ENCODE peak calls at places on chromosomes 3 and 15, in nine cellular contexts. V, Z, B, E, D, H, K, Y and C are unnamed samples.

GRCh38 chr3:22399566-22399965 is 648.6 kb upstream of the ZNF385D start:
- DNase-seq in H (no peak), E (no peak), V (no peak), D (no peak), K (no peak), Y (no peak), B (no peak), Z (no peak), C (no peak)

GRCh38 chr15:38069001-38069400 is 134.6 kb downstream of the TMCO5A start:
- DNase-seq in V (peak; percentile 85), D (no peak), H (no peak), Y (no peak), Z (no peak), B (no peak), E (no peak), K (no peak), C (no peak)

GRCh38 chr15:52303093-52303772 is 7.6 kb upstream of the MYO5C start:
- DNase-seq in H (no peak), E (no peak), Y (no peak), D (no peak), V (no peak), B (no peak), K (no peak), Z (no peak), C (no peak)

GRCh38 chr3:195209836-195210551 is 61.0 kb downstream of the XXYLT1 start:
- DNase-seq in V (peak; percentile 60), Z (peak; percentile 88), H (no peak), K (peak; percentile 61), D (no peak), E (no peak), Y (no peak), B (no peak), C (peak; percentile 21)

GRCh38 chr15:58520464-58520863 is 88.7 kb downstream of the LIPC start:
- DNase-seq in E (no peak), K (no peak), Y (no peak), D (no peak), B (no peak), V (no peak), Z (no peak), H (no peak), C (no peak)

GRCh38 chr3:184777566-184778356 is 34.2 kb upstream of the VPS8 start:
- DNase-seq in K (peak; percentile 83), D (peak; percentile 82), Y (peak; percentile 77), H (peak; percentile 81), B (peak; percentile 92), V (peak; percentile 97), Z (peak; percentile 89), E (peak; percentile 90), C (no peak)

GRCh38 chr15:52622791-52623190 is 54.0 kb upstream of the ARPP19 start:
- DNase-seq in Y (no peak), Z (no peak), D (no peak), V (no peak), B (no peak), E (no peak), K (no peak), H (no peak), C (no peak)

GRCh38 chr3:52915245-52915772 is 18.0 kb upstream of the STIMATE start:
- DNase-seq in K (no peak), Z (no peak), H (no peak), D (no peak), V (no peak), Y (no peak), E (no peak), B (no peak), C (no peak)

GRCh38 chr15:33322091-33322490 is 11.3 kb downstream of the RYR3 start:
- DNase-seq in Z (no peak), Y (no peak), E (no peak), K (no peak), B (no peak), V (no peak), H (no peak), D (no peak), C (no peak)

GRCh38 chr3:193590088-193590856 is 2.7 kb upstream of the OPA1 start:
- DNase-seq in B (no peak), E (no peak), K (no peak), Y (no peak), D (no peak), H (peak; percentile 78), V (peak; percentile 65), Z (no peak), C (no peak)

GRCh38 chr3:167864559-167864887 is 129.0 kb downstream of the SERPINI1 start:
- DNase-seq in K (no peak), B (no peak), E (no peak), D (no peak), Y (no peak), H (no peak), Z (no peak), V (no peak), C (no peak)

GRCh38 chr3:72782521-72782920 is 65.7 kb downstream of the SHQ1 start:
- DNase-seq in V (no peak), Y (no peak), Z (no peak), B (no peak), D (no peak), H (no peak), K (no peak), E (no peak), C (no peak)

GRCh38 chr3:76724075-76724474 is 315.8 kb upstream of the ROBO2 start:
- DNase-seq in H (no peak), D (no peak), Y (no peak), V (no peak), B (no peak), Z (no peak), E (no peak), K (no peak), C (no peak)

GRCh38 chr3:46910166-46910760 is 32.7 kb downstream of the PTH1R start:
- DNase-seq in Y (no peak), V (no peak), K (no peak), D (no peak), Z (peak; percentile 53), B (no peak), H (peak; percentile 38), E (no peak), C (peak; percentile 21)

GRCh38 chr15:44656913-44657312 is 6.5 kb downstream of the SPG11 start:
- DNase-seq in Z (no peak), Y (no peak), D (no peak), E (no peak), V (no peak), K (no peak), B (no peak), H (no peak), C (no peak)

GRCh38 chr15:48862705-48863104 is 15.2 kb upstream of the EID1 start:
- DNase-seq in H (no peak), E (no peak), Z (no peak), Y (no peak), B (no peak), V (no peak), D (no peak), K (no peak), C (no peak)

DNA sequence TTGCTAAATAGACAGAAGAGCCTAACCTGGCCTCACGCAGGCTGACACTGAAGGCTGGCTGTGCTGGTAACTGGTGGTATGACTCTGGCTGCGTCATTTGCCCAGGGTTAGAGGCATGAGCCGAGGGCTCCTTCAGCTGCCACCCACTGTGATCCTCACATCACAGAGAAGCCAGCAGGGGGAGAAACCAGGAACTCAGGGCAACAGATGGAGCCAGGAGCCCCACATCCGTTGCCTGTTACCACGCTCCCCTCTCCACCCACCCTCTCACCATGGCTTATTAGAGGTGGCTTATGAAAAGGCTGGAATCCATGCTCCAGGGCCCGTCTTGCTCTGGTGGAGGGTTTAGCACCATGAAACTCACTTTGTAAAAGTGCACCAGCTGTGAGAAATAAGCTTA is 60.7 kb downstream of the ASB7 start:
- DNase-seq in Y (no peak), E (no peak), B (no peak), K (no peak), H (no peak), D (no peak), Z (no peak), V (no peak), C (no peak)
- TF ChIP-seq CTCF in Y (no peak), E (no peak), B (no peak), K (peak; percentile 11), H (peak; percentile 26), D (no peak), Z (no peak), V (peak; percentile 19), C (no peak)

DNA sequence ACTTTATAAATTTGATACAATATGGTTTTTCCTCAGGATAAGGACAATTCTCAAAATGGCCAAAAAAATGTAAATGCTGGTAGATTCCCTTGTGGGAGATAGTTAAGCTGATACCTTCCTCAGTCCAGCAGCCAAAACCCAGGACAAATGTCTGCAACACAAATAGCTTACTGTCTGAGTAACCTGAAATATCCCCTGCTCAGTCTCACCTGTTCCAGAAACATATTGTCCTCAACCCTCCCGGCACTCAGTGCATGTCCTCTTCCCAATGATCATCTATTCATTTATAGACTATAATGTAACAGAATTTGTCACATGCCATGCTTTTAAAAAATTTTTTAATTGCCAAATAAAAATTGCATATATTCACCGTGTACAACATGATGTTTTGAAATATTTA is 12.2 kb downstream of the RBSN start:
- DNase-seq in E (no peak), B (no peak), V (no peak), D (no peak), H (no peak), K (no peak), Y (no peak), Z (no peak), C (no peak)
- H3K36me3 ChIP-seq in E (peaks cover 82% of the 10 kb centered on the region), B (no peaks in the 10 kb centered on the region), V (peaks cover 39% of the 10 kb centered on the region), D (peaks cover 52% of the 10 kb centered on the region), H (peaks cover 76% of the 10 kb centered on the region), K (peaks cover 94% of the 10 kb centered on the region), Y (peaks cover 55% of the 10 kb centered on the region), Z (peaks cover 99% of the 10 kb centered on the region), C (peaks cover 11% of the 10 kb centered on the region)

DNA sequence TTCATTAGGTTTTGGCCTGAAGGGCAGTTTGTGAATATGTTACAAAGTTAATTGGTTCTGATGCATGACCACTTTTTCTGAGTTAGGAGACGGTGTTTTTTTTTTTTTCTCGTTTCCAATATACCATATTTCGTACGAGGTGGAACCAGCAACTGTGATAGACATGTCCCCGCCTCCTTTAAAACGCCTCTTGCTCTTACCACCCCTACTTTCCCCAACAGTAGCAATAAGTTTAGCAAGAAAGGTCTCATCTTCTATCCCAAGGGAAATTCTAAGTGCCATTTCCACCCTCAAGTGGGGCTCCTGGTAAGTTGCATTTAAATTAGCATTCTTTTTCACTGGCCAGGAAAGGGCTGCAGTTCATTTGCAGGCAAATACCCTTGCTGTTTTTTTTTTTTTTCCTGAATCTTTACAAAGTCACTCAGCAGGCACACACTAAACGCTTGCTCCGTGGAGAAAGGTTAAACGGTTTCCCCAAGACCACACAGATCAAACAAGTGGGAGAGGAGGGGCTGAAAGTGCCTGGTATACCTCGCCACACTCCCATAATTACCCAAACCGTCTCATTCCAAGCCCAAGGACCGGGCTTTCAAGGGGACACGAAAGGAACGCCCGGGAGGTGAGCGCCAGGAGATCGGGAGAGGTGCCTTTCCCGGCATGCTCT is 39.5 kb upstream of the MGA start:
- DNase-seq in H (no peak), Z (no peak), Y (no peak), B (no peak), D (no peak), K (no peak), E (peak; percentile 22), V (no peak), C (no peak)
- H3K4me3 ChIP-seq in H (peak overlapping the region; percentile 36), Z (peak overlapping the region; percentile 72), Y (peak overlapping the region; percentile 66), B (peak overlapping the region; percentile 86), D (peak overlapping the region; percentile 39), K (peak overlapping the region; percentile 76), E (peak overlapping the region; percentile 35), V (peak overlapping the region; percentile 70), C (peak overlapping the region; percentile 22)

DNA sequence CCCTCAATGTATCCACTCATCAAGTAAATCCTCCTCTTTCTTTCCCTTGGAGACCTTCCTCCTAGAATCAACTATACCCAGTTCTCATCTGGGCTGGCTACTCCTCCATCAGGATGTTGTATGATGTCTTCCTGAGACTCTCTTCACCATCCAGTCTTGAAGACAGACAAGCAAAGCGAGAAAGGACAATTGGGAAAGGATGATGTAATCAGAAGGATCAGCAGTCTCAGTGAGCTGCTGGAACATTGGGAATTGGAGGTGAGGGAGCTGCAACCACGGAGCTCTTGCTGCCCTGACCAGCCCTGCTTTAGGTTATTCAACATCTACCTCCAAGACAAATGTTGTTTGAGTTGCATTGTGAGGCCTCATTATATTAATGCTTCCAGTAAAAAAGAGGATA is 48.0 kb upstream of the UBP1 start:
- DNase-seq in V (no peak), H (no peak), D (no peak), Z (no peak), K (no peak), B (no peak), E (no peak), Y (no peak), C (no peak)
- TF ChIP-seq CTCF in V (no peak), H (no peak), D (no peak), Z (no peak), K (no peak), B (no peak), E (no peak), Y (no peak), C (no peak)